ENCODE peak calls at places on chromosomes 3 and 15, in four cellular contexts. C is CD4-positive, CD25-positive, alpha-beta regulatory T cell; N is naive B cell; K is IMR-90. S is an unnamed sample.

GRCh38 chr15:29134239-29134638 is 135.4 kb downstream of the NSMCE3 start:
- DNase-seq in N (no peak), C (no peak), K (no peak), S (no peak)

GRCh38 chr3:126349611-126350501 is 7.4 kb downstream of the KLF15 start:
- DNase-seq in C (no peak), N (no peak), K (no peak), S (no peak)

GRCh38 chr3:32814371-32814770 is 3.4 kb upstream of the TRIM71 start:
- DNase-seq in C (no peak), K (no peak), N (no peak), S (no peak)

GRCh38 chr3:196355668-196356067 is 17.5 kb upstream of the TM4SF19 start:
- DNase-seq in N (no peak), K (no peak), C (no peak), S (no peak)

GRCh38 chr15:36887214-36888017 is 212.9 kb downstream of the MEIS2 start:
- DNase-seq in K (no peak), N (no peak), C (no peak), S (peak)

GRCh38 chr15:45428491-45428890 is 50.1 kb upstream of the GATM start:
- DNase-seq in N (no peak), C (no peak), K (no peak), S (no peak)

GRCh38 chr15:34693053-34693744 is 61.6 kb downstream of the GJD2 start:
- DNase-seq in C (no peak), N (no peak), K (peak), S (no peak)

GRCh38 chr3:196274585-196274984 is 12.9 kb downstream of the PCYT1A start:
- DNase-seq in K (peak), C (peak), N (no peak), S (no peak)

GRCh38 chr3:49775538-49775937 is 10.8 kb downstream of the IP6K1 start:
- DNase-seq in K (no peak), N (no peak), C (no peak), S (no peak)

GRCh38 chr15:77633913-77634265 is 1.2 kb upstream of the LINGO1 start:
- DNase-seq in K (no peak), C (no peak), N (no peak), S (peak)

GRCh38 chr3:114313426-114313825 is 19.6 kb downstream of the TIGIT start:
- DNase-seq in N (no peak), C (peak), K (peak), S (no peak)

GRCh38 chr3:187743195-187744141 is 1.8 kb downstream of the BCL6 start:
- DNase-seq in K (peak), N (peak), C (peak), S (peak)

GRCh38 chr3:152380048-152380447 is 111.3 kb downstream of the MBNL1 start:
- DNase-seq in C (no peak), N (no peak), K (no peak), S (no peak)

GRCh38 chr15:31278056-31278445 is 48.6 kb upstream of the KLF13 start:
- DNase-seq in C (no peak), K (no peak), N (no peak), S (peak)

S was measured in endodermal cell.